ENCODE peak calls at places on chromosomes 11 and 22, in eight cellular contexts. A is activated T-helper 1 cell treated with Interleukin-2 at 50 U/mL for 16 hours, N is dorsolateral prefrontal cortex, X is epithelial cell of esophagus, P is adipocyte, M is non-pigmented ciliary epithelial cell, K is progenitor cell of endocrine pancreas, Z is NCI-H2227 treated with DMSO at 0.1 percent for 48 hours. C is an unnamed sample.

GRCh38 chr11:2208691-2209369 is 37.2 kb upstream of the TH start:
- DNase-seq in K (peak), X (peak), P (no peak), N (peak), A (no peak), M (no peak), Z (no peak), C (peak)

GRCh38 chr11:132601863-132602262 is 930.4 kb downstream of the OPCML start:
- DNase-seq in X (peak), A (no peak), Z (no peak), K (no peak), P (no peak), M (no peak), N (no peak), C (no peak)

GRCh38 chr11:5992604-5993251 is 5.9 kb upstream of the OR52L1 start:
- DNase-seq in M (no peak), A (no peak), N (no peak), X (peak), Z (peak), K (no peak), P (peak), C (peak)

GRCh38 chr11:132032555-132032954 is 662.1 kb downstream of the NTM start:
- DNase-seq in A (no peak), Z (no peak), K (no peak), X (peak), P (peak), M (peak), N (no peak), C (no peak)

GRCh38 chr11:67612751-67613150 is 6.0 kb downstream of the NDUFV1 start:
- DNase-seq in M (no peak), K (no peak), A (no peak), Z (no peak), N (no peak), X (no peak), P (no peak), C (no peak)

GRCh38 chr22:33270596-33270995 is 212.4 kb upstream of the SYN3 start:
- DNase-seq in N (no peak), A (no peak), P (no peak), M (no peak), X (no peak), Z (no peak), K (no peak), C (no peak)

GRCh38 chr11:123405123-123405592 is 24.9 kb upstream of the GRAMD1B start:
- DNase-seq in Z (peak), X (peak), M (no peak), N (no peak), P (no peak), K (no peak), A (no peak), C (no peak)

GRCh38 chr22:23236440-23237139 is 56.3 kb downstream of the BCR start:
- DNase-seq in Z (no peak), M (no peak), P (no peak), A (no peak), N (no peak), X (no peak), K (no peak), C (peak)

GRCh38 chr11:1071571-1072115 is 3.0 kb upstream of the MUC2 start:
- DNase-seq in X (no peak), M (no peak), N (peak), Z (no peak), A (no peak), K (no peak), P (no peak), C (no peak)

GRCh38 chr11:115201121-115201792 is 303.0 kb downstream of the CADM1 start:
- DNase-seq in K (no peak), X (no peak), P (no peak), A (no peak), Z (no peak), M (peak), N (no peak), C (no peak)

GRCh38 chr11:80122211-80122610 is 681.4 kb upstream of the TENM4 start:
- DNase-seq in X (no peak), M (no peak), P (no peak), N (no peak), K (no peak), Z (no peak), A (no peak), C (no peak)

GRCh38 chr11:27592111-27592780 is 85.7 kb upstream of the LIN7C start:
- DNase-seq in A (no peak), M (no peak), N (no peak), K (no peak), P (peak), X (no peak), Z (no peak), C (no peak)

GRCh38 chr11:37313266-37313665 is 715.2 kb upstream of the RAG2 start:
- DNase-seq in Z (no peak), M (no peak), K (no peak), P (no peak), N (no peak), A (no peak), X (peak), C (no peak)

GRCh38 chr22:48539261-48539660 is 1288.4 kb downstream of the BRD1 start:
- DNase-seq in K (no peak), A (no peak), X (no peak), P (no peak), N (no peak), M (no peak), Z (no peak), C (no peak)

GRCh38 chr22:44363980-44364749 is 51.4 kb upstream of the SHISAL1 start:
- DNase-seq in N (no peak), X (no peak), P (peak), M (no peak), A (no peak), K (no peak), Z (no peak), C (no peak)

GRCh38 chr11:62593434-62594044 is 2.2 kb upstream of the TUT1 start:
- DNase-seq in P (peak), N (peak), M (no peak), K (no peak), X (peak), Z (peak), A (peak), C (no peak)

GRCh38 chr11:79101736-79102135 is 339.1 kb downstream of the TENM4 start:
- DNase-seq in N (no peak), Z (no peak), M (no peak), K (no peak), A (no peak), P (no peak), X (no peak), C (no peak)

GRCh38 chr11:65911682-65912568 is 6.9 kb downstream of the C11orf68 start:
- DNase-seq in N (no peak), X (peak), Z (no peak), P (peak), K (no peak), M (no peak), A (no peak), C (peak)

GRCh38 chr11:34168642-34169051 is 63.2 kb downstream of the NAT10 start:
- DNase-seq in P (no peak), K (no peak), N (no peak), X (no peak), M (no peak), Z (no peak), A (no peak), C (no peak)

GRCh38 chr11:90476442-90477007 is 253.7 kb upstream of the CHORDC1 start:
- DNase-seq in K (no peak), X (peak), P (no peak), N (no peak), A (no peak), Z (no peak), M (no peak), C (no peak)

GRCh38 chr11:8205566-8205965 is 36.7 kb upstream of the RIC3 start:
- DNase-seq in N (no peak), A (no peak), Z (no peak), X (no peak), M (no peak), K (no peak), P (no peak), C (no peak)

GRCh38 chr11:72308226-72309073 is 64.5 kb upstream of the PHOX2A start:
- DNase-seq in N (peak), X (peak), K (no peak), Z (peak), P (peak), M (peak), A (no peak), C (peak)

GRCh38 chr11:33507356-33507755 is 193.3 kb downstream of the C11orf91 start:
- DNase-seq in Z (no peak), K (no peak), N (no peak), M (no peak), X (peak), P (no peak), A (no peak), C (no peak)

GRCh38 chr22:43397766-43398165 is 14.0 kb upstream of the MPPED1 start:
- DNase-seq in P (no peak), X (no peak), N (no peak), K (no peak), Z (no peak), M (no peak), A (no peak), C (no peak)

GRCh38 chr11:67644042-67644441 is 4.5 kb upstream of the TBX10 start:
- DNase-seq in Z (no peak), P (no peak), K (no peak), M (no peak), N (no peak), A (no peak), X (peak), C (no peak)

GRCh38 chr11:33608386-33608785 is 92.2 kb downstream of the C11orf91 start:
- DNase-seq in P (no peak), X (no peak), M (no peak), N (no peak), Z (peak), K (no peak), A (no peak), C (no peak)

GRCh38 chr11:20754957-20755356 is 85.6 kb downstream of the NELL1 start:
- DNase-seq in Z (no peak), M (no peak), X (peak), P (no peak), A (no peak), N (no peak), K (no peak), C (no peak)

GRCh38 chr11:116882386-116882785 is 45.0 kb upstream of the APOA1 start:
- DNase-seq in K (no peak), N (no peak), M (peak), A (no peak), Z (no peak), X (peak), P (peak), C (no peak)

GRCh38 chr11:112162761-112163669 is 879 bp downstream of the IL18 start:
- DNase-seq in X (peak), Z (no peak), A (no peak), P (peak), N (no peak), K (no peak), M (no peak), C (no peak)

GRCh38 chr11:17722000-17722643 is 2.8 kb downstream of the MYOD1 start:
- DNase-seq in Z (peak), N (no peak), K (no peak), M (no peak), P (peak), A (no peak), X (peak), C (peak)

C was measured in cerebellum.